ENCODE peak calls at places on chromosomes 16 and 17, in ten cellular contexts. U is T-helper 9 cell; Q is HTR-8/SVneo; E is dorsolateral prefrontal cortex; T is CD4-positive, CD25-positive, alpha-beta regulatory T cell; C is GDM1; I is activated T-cell treated with anti-CD3 and anti-CD28 coated beads, Interleukin-2, amount 50 U/mL, for 4 hours; W is NCI-H524 treated with DMSO at 0.1 percent for 48 hours; L is HT1080; H is activated CD4-positive, alpha-beta memory T cell treated with anti-CD3 and anti-CD28 coated beads for 36 hours. D is an unnamed sample.

GRCh38 chr17:79732804-79733691 is 2.3 kb downstream of the ENPP7 start:
- DNase-seq in W (no peak), H (peak; percentile 21), C (no peak), L (no peak), E (no peak), Q (no peak), U (no peak), T (peak; percentile 75), I (no peak), D (no peak)

GRCh38 chr17:32310927-32311568 is 30.9 kb downstream of the C17orf75 start:
- DNase-seq in L (no peak), C (no peak), I (no peak), H (no peak), Q (no peak), T (no peak), E (no peak), U (no peak), W (peak; percentile 79), D (no peak)

GRCh38 chr17:58337600-58338453 is 9.2 kb upstream of the TSPOAP1 start:
- DNase-seq in Q (peak; percentile 87), W (no peak), C (peak; percentile 93), H (peak; percentile 98), I (peak; percentile 91), U (peak; percentile 77), T (peak; percentile 97), L (peak; percentile 98), E (peak; percentile 46), D (no peak)

GRCh38 chr16:52611817-52612673 is 65.1 kb upstream of the TOX3 start:
- DNase-seq in W (no peak), H (no peak), U (no peak), E (no peak), Q (no peak), I (no peak), L (no peak), T (no peak), C (no peak), D (peak; percentile 1)

GRCh38 chr17:78779848-78780247 is 2.2 kb downstream of the CYTH1 start:
- DNase-seq in I (no peak), C (peak; percentile 10), L (no peak), H (peak; percentile 79), E (no peak), T (peak; percentile 93), Q (no peak), W (peak; percentile 61), U (peak; percentile 44), D (no peak)

GRCh38 chr16:85316321-85316919 is 204.1 kb upstream of the CIBAR2 start:
- DNase-seq in C (peak; percentile 58), W (no peak), E (peak; percentile 53), I (peak; percentile 26), L (peak; percentile 62), U (peak; percentile 17), H (peak; percentile 65), Q (peak; percentile 77), T (peak; percentile 62), D (peak; percentile 60)

GRCh38 chr16:35795361-35796029 is 2336.1 kb downstream of the TP53TG3F start:
- DNase-seq in W (no peak), I (no peak), C (no peak), U (no peak), E (no peak), L (peak; percentile 21), T (no peak), Q (no peak), H (no peak), D (no peak)

GRCh38 chr17:33192961-33193911 is 99.9 kb downstream of the ASIC2 start:
- DNase-seq in W (no peak), T (no peak), L (no peak), Q (no peak), E (no peak), H (no peak), I (no peak), U (no peak), C (no peak), D (peak; percentile 14)

GRCh38 chr17:49596613-49597244 is 21.1 kb downstream of the NXPH3 start:
- DNase-seq in H (no peak), T (no peak), L (no peak), I (no peak), U (no peak), E (no peak), W (no peak), C (no peak), Q (no peak), D (no peak)

GRCh38 chr16:80200079-80200478 is 340.7 kb upstream of the DYNLRB2 start:
- DNase-seq in C (no peak), T (no peak), E (no peak), L (no peak), I (no peak), Q (no peak), H (no peak), U (no peak), W (no peak), D (no peak)

GRCh38 chr16:2476345-2476720 is 1.4 kb downstream of the TBC1D24 start:
- DNase-seq in L (no peak), U (no peak), Q (no peak), C (no peak), H (no peak), E (no peak), T (no peak), I (no peak), W (no peak), D (no peak)

GRCh38 chr17:19365499-19365817 is 2.9 kb upstream of the B9D1 start:
- DNase-seq in I (no peak), C (no peak), U (no peak), Q (no peak), H (no peak), L (no peak), W (no peak), E (no peak), T (no peak), D (no peak)

GRCh38 chr17:29347831-29348281 is 42.3 kb upstream of the TAOK1 start:
- DNase-seq in I (no peak), Q (peak; percentile 60), U (no peak), E (no peak), W (no peak), T (no peak), C (no peak), H (no peak), L (no peak), D (peak; percentile 4)

GRCh38 chr16:1650131-1650530 is 27.9 kb upstream of the JPT2 start:
- DNase-seq in Q (no peak), E (peak; percentile 71), C (no peak), T (no peak), H (peak; percentile 12), W (no peak), U (no peak), I (no peak), L (no peak), D (no peak)

GRCh38 chr17:80608326-80608725 is 63.7 kb downstream of the RPTOR start:
- DNase-seq in H (no peak), T (no peak), C (no peak), Q (no peak), E (no peak), I (no peak), L (no peak), U (no peak), W (no peak), D (no peak)

GRCh38 chr16:71507061-71507460 is 17.9 kb upstream of the ZNF19 start:
- DNase-seq in T (no peak), L (no peak), H (no peak), W (no peak), E (no peak), C (no peak), U (no peak), Q (no peak), I (no peak), D (no peak)

GRCh38 chr16:14658063-14658462 is 25.3 kb downstream of the BFAR start:
- DNase-seq in I (no peak), E (no peak), T (peak; percentile 72), L (no peak), U (no peak), C (no peak), Q (no peak), W (no peak), H (peak; percentile 11), D (no peak)